ENCODE peak calls at places on chromosomes 11 and 22, in nine cellular contexts. One of them, this sample, is unnamed. For H3K27me3, the result is how much of the 10 kb centered on the place peaks cover.

GRCh38 chr11:88384678-88385015 is 47.1 kb upstream of the CTSC start:
- DNase-seq in uterus: no peak
- DNase-seq in IMR-90: peak
- DNase-seq in left ventricle myocardium inferior: no peak
- DNase-seq in right atrium auricular region: no peak
- DNase-seq in AG04450: no peak
- DNase-seq in body of pancreas: no peak
- DNase-seq in endodermal cell: no peak
- DNase-seq in upper lobe of right lung: no peak
- DNase-seq in this sample: no peak

GRCh38 chr11:73623651-73624050 is 22.7 kb upstream of the PLEKHB1 start:
- DNase-seq in uterus: no peak
- DNase-seq in IMR-90: no peak
- DNase-seq in left ventricle myocardium inferior: no peak
- DNase-seq in right atrium auricular region: no peak
- DNase-seq in AG04450: no peak
- DNase-seq in body of pancreas: no peak
- DNase-seq in endodermal cell: no peak
- DNase-seq in upper lobe of right lung: no peak
- DNase-seq in this sample: no peak

GRCh38 chr22:20945578-20945934 is 21.5 kb upstream of the AIFM3 start:
- DNase-seq in uterus: no peak
- DNase-seq in IMR-90: no peak
- DNase-seq in left ventricle myocardium inferior: no peak
- DNase-seq in right atrium auricular region: no peak
- DNase-seq in AG04450: no peak
- DNase-seq in body of pancreas: no peak
- DNase-seq in endodermal cell: no peak
- DNase-seq in upper lobe of right lung: no peak
- DNase-seq in this sample: no peak

GRCh38 chr11:89458646-89459045 is 32.5 kb downstream of the NOX4 start:
- DNase-seq in uterus: no peak
- DNase-seq in IMR-90: no peak
- DNase-seq in left ventricle myocardium inferior: no peak
- DNase-seq in right atrium auricular region: no peak
- DNase-seq in AG04450: no peak
- DNase-seq in body of pancreas: no peak
- DNase-seq in endodermal cell: no peak
- DNase-seq in upper lobe of right lung: no peak
- DNase-seq in this sample: peak

GRCh38 chr11:2736577-2737225 is 36.9 kb upstream of the KCNQ1OT1 start:
- DNase-seq in uterus: no peak
- DNase-seq in IMR-90: no peak
- DNase-seq in left ventricle myocardium inferior: no peak
- DNase-seq in right atrium auricular region: no peak
- DNase-seq in AG04450: no peak
- DNase-seq in body of pancreas: no peak
- DNase-seq in endodermal cell: no peak
- DNase-seq in upper lobe of right lung: no peak
- DNase-seq in this sample: no peak

GRCh38 chr11:69664103-69664775 is 10.9 kb downstream of the LTO1 start:
- DNase-seq in uterus: no peak
- DNase-seq in IMR-90: no peak
- DNase-seq in left ventricle myocardium inferior: no peak
- DNase-seq in right atrium auricular region: no peak
- DNase-seq in AG04450: no peak
- DNase-seq in body of pancreas: no peak
- DNase-seq in endodermal cell: peak
- DNase-seq in upper lobe of right lung: peak
- DNase-seq in this sample: no peak

GRCh38 chr11:125262194-125262824 is 97.8 kb downstream of the PKNOX2 start:
- DNase-seq in uterus: no peak
- DNase-seq in IMR-90: no peak
- DNase-seq in left ventricle myocardium inferior: no peak
- DNase-seq in right atrium auricular region: no peak
- DNase-seq in AG04450: no peak
- DNase-seq in body of pancreas: no peak
- DNase-seq in endodermal cell: no peak
- DNase-seq in upper lobe of right lung: no peak
- DNase-seq in this sample: no peak

GRCh38 chr11:123173040-123173855 is 21.8 kb downstream of the CLMP start:
- DNase-seq in uterus: no peak
- DNase-seq in IMR-90: peak
- DNase-seq in left ventricle myocardium inferior: no peak
- DNase-seq in right atrium auricular region: no peak
- DNase-seq in AG04450: peak
- DNase-seq in body of pancreas: peak
- DNase-seq in endodermal cell: no peak
- DNase-seq in upper lobe of right lung: no peak
- DNase-seq in this sample: peak

GRCh38 chr11:14519692-14520085 is 497 bp downstream of the PSMA1 start:
- DNase-seq in uterus: no peak
- DNase-seq in IMR-90: peak
- DNase-seq in left ventricle myocardium inferior: no peak
- DNase-seq in right atrium auricular region: no peak
- DNase-seq in AG04450: no peak
- DNase-seq in body of pancreas: no peak
- DNase-seq in endodermal cell: no peak
- DNase-seq in upper lobe of right lung: no peak
- DNase-seq in this sample: no peak

GRCh38 chr11:102144357-102145342 is 34.4 kb downstream of the YAP1 start:
- DNase-seq in uterus: no peak
- DNase-seq in IMR-90: peak
- DNase-seq in left ventricle myocardium inferior: peak
- DNase-seq in right atrium auricular region: no peak
- DNase-seq in AG04450: peak
- DNase-seq in body of pancreas: peak
- DNase-seq in endodermal cell: no peak
- DNase-seq in upper lobe of right lung: no peak
- DNase-seq in this sample: no peak

GRCh38 chr11:57513446-57513795 is 2.1 kb downstream of the SLC43A1 start:
- DNase-seq in uterus: no peak
- DNase-seq in IMR-90: no peak
- DNase-seq in left ventricle myocardium inferior: no peak
- DNase-seq in right atrium auricular region: no peak
- DNase-seq in AG04450: no peak
- DNase-seq in body of pancreas: no peak
- DNase-seq in endodermal cell: no peak
- DNase-seq in upper lobe of right lung: no peak
- DNase-seq in this sample: no peak

GRCh38 chr11:65695459-65696241 is 16.4 kb upstream of the KAT5 start:
- DNase-seq in uterus: no peak
- DNase-seq in IMR-90: no peak
- DNase-seq in left ventricle myocardium inferior: no peak
- DNase-seq in right atrium auricular region: no peak
- DNase-seq in AG04450: no peak
- DNase-seq in body of pancreas: peak
- DNase-seq in endodermal cell: no peak
- DNase-seq in upper lobe of right lung: no peak
- DNase-seq in this sample: no peak

GRCh38 chr11:8335683-8336082 is 72.0 kb upstream of the LMO1 start:
- DNase-seq in uterus: no peak
- DNase-seq in IMR-90: peak
- DNase-seq in left ventricle myocardium inferior: no peak
- DNase-seq in right atrium auricular region: no peak
- DNase-seq in AG04450: no peak
- DNase-seq in body of pancreas: no peak
- DNase-seq in endodermal cell: no peak
- DNase-seq in upper lobe of right lung: no peak
- DNase-seq in this sample: no peak

GRCh38 chr22:27798526-27799333 is 2.8 kb downstream of the MN1 start:
- DNase-seq in uterus: no peak
- DNase-seq in IMR-90: no peak
- DNase-seq in left ventricle myocardium inferior: no peak
- DNase-seq in right atrium auricular region: no peak
- DNase-seq in AG04450: no peak
- DNase-seq in body of pancreas: no peak
- DNase-seq in endodermal cell: peak
- DNase-seq in upper lobe of right lung: no peak
- DNase-seq in this sample: no peak

GRCh38 chr22:37820350-37820749 is 2.8 kb upstream of the GALR3 start:
- DNase-seq in uterus: no peak
- DNase-seq in IMR-90: no peak
- DNase-seq in left ventricle myocardium inferior: no peak
- DNase-seq in right atrium auricular region: no peak
- DNase-seq in AG04450: no peak
- DNase-seq in body of pancreas: no peak
- DNase-seq in endodermal cell: no peak
- DNase-seq in upper lobe of right lung: no peak
- DNase-seq in this sample: no peak

GRCh38 chr22:37822079-37822833 is 926 bp upstream of the GALR3 start:
- DNase-seq in uterus: no peak
- DNase-seq in IMR-90: no peak
- DNase-seq in left ventricle myocardium inferior: no peak
- DNase-seq in right atrium auricular region: no peak
- DNase-seq in AG04450: no peak
- DNase-seq in body of pancreas: no peak
- DNase-seq in endodermal cell: peak
- DNase-seq in upper lobe of right lung: no peak
- DNase-seq in this sample: no peak

GRCh38 chr22:37827056-37827455 is 3.9 kb downstream of the GALR3 start:
- DNase-seq in uterus: peak
- DNase-seq in IMR-90: no peak
- DNase-seq in left ventricle myocardium inferior: peak
- DNase-seq in right atrium auricular region: no peak
- DNase-seq in AG04450: no peak
- DNase-seq in body of pancreas: no peak
- DNase-seq in endodermal cell: no peak
- DNase-seq in upper lobe of right lung: no peak
- DNase-seq in this sample: no peak

GRCh38 chr22:37823134-37823985 is at the start of gene GALR3:
- DNase-seq in uterus: no peak
- DNase-seq in IMR-90: no peak
- DNase-seq in left ventricle myocardium inferior: no peak
- DNase-seq in right atrium auricular region: no peak
- DNase-seq in AG04450: no peak
- DNase-seq in body of pancreas: no peak
- DNase-seq in endodermal cell: no peak
- DNase-seq in upper lobe of right lung: no peak
- DNase-seq in this sample: no peak

GRCh38 chr22:37824674-37825641 is 1.8 kb downstream of the GALR3 start:
- DNase-seq in uterus: no peak
- DNase-seq in IMR-90: no peak
- DNase-seq in left ventricle myocardium inferior: no peak
- DNase-seq in right atrium auricular region: no peak
- DNase-seq in AG04450: no peak
- DNase-seq in body of pancreas: no peak
- DNase-seq in endodermal cell: peak
- DNase-seq in upper lobe of right lung: no peak
- DNase-seq in this sample: no peak
- H3K4me3 ChIP-seq in uterus: no peak
- H3K4me3 ChIP-seq in IMR-90: peak
- H3K4me3 ChIP-seq in left ventricle myocardium inferior: peak
- H3K4me3 ChIP-seq in right atrium auricular region: no peak
- H3K4me3 ChIP-seq in AG04450: peak
- H3K4me3 ChIP-seq in body of pancreas: no peak
- H3K4me3 ChIP-seq in endodermal cell: peak
- H3K4me3 ChIP-seq in upper lobe of right lung: no peak
- H3K4me3 ChIP-seq in this sample: peak

DNA sequence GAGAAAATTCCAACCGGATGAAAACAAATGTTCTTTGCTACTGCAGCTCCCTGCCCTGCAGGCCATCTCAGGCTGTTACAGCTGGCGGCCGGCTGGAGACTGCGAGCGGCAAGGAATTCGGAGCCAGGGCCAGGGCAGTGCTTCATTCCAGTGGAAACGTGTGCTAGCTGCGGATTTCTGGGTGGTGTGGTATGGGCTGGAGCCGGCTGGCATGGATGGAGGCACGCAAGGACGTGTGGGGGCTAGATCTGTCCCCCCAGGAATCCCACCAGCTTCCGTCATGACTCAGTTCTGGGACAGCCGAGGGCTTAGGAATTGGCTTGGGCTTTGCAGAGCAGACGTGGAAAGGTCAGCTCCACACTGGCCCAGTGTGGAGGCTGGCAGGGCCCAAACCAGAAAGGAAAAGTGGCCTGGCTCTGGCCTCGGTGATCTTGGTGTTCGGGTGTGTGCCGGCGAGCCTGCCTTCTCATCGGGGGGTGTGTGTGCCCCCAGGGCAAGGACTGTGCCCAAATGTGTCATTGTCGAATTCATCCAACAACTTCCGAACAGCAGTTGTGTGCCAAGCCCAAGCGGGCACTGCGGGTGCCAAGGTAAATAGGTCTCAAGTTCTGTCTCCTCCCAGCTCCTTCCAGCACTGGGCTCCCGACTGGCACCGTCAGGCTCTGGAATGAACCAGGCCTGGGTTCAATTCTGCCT is 48.1 kb upstream of the SHISAL1 start:
- DNase-seq in uterus: no peak
- DNase-seq in IMR-90: peak
- DNase-seq in left ventricle myocardium inferior: peak
- DNase-seq in right atrium auricular region: peak
- DNase-seq in AG04450: peak
- DNase-seq in body of pancreas: no peak
- DNase-seq in endodermal cell: peak
- DNase-seq in upper lobe of right lung: peak
- DNase-seq in this sample: peak
- TF ChIP-seq CTCF in uterus: no peak
- TF ChIP-seq CTCF in IMR-90: peak
- TF ChIP-seq CTCF in left ventricle myocardium inferior: peak
- TF ChIP-seq CTCF in right atrium auricular region: no peak
- TF ChIP-seq CTCF in AG04450: peak
- TF ChIP-seq CTCF in body of pancreas: no peak
- TF ChIP-seq CTCF in endodermal cell: no peak
- TF ChIP-seq CTCF in upper lobe of right lung: peak
- TF ChIP-seq CTCF in this sample: peak

DNA sequence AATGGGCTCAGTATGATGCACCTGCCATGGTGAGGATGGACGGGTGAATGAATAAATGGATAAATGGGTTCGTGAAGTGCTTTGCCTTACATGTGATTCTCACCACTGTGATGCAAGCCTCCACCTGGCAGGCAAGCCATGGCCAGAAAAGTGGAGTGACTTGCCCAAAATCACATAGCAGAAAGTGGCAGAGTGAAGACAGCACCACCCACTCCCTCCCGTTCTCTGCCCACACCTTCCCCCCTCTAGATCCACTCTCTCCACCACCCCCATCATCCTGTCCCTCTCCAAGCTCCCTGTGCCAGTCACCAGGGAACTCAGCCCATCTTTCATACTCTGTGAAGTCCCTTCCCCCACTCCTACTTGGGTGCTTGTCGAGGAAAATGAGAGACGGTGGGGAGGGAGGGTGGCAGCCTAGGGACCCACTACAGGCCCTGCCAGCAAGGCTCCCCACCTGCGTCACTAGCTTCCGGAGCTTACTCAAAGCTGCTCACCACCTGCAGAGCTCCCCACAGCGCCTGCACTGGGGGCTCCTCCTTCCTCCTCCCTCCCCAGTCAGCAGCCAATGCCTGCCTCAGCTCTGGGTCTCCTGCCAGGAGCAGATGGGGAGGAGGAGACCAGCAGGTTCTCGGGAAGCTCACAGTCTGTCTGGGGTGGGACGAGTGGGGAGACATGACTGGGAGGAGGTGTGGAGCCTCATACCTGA is 82.3 kb downstream of the PDE2A start:
- DNase-seq in uterus: no peak
- DNase-seq in IMR-90: no peak
- DNase-seq in left ventricle myocardium inferior: no peak
- DNase-seq in right atrium auricular region: no peak
- DNase-seq in AG04450: no peak
- DNase-seq in body of pancreas: no peak
- DNase-seq in endodermal cell: no peak
- DNase-seq in upper lobe of right lung: no peak
- DNase-seq in this sample: no peak
- H3K27me3 ChIP-seq in uterus: under half
- H3K27me3 ChIP-seq in IMR-90: half or more
- H3K27me3 ChIP-seq in left ventricle myocardium inferior: under half
- H3K27me3 ChIP-seq in right atrium auricular region: under half
- H3K27me3 ChIP-seq in AG04450: half or more
- H3K27me3 ChIP-seq in body of pancreas: under half
- H3K27me3 ChIP-seq in endodermal cell: half or more
- H3K27me3 ChIP-seq in upper lobe of right lung: under half
- H3K27me3 ChIP-seq in this sample: half or more

GRCh38 chr11:96486890-96487633 is 97.2 kb downstream of the JRKL start:
- DNase-seq in uterus: no peak
- DNase-seq in IMR-90: peak
- DNase-seq in left ventricle myocardium inferior: no peak
- DNase-seq in right atrium auricular region: no peak
- DNase-seq in AG04450: no peak
- DNase-seq in body of pancreas: peak
- DNase-seq in endodermal cell: peak
- DNase-seq in upper lobe of right lung: peak
- DNase-seq in this sample: no peak
- H3K4me3 ChIP-seq in uterus: no peak
- H3K4me3 ChIP-seq in IMR-90: no peak
- H3K4me3 ChIP-seq in left ventricle myocardium inferior: no peak
- H3K4me3 ChIP-seq in right atrium auricular region: no peak
- H3K4me3 ChIP-seq in AG04450: no peak
- H3K4me3 ChIP-seq in body of pancreas: no peak
- H3K4me3 ChIP-seq in endodermal cell: no peak
- H3K4me3 ChIP-seq in upper lobe of right lung: no peak
- H3K4me3 ChIP-seq in this sample: no peak